ENCODE peak calls at places on chromosomes 4 and X, in five cellular contexts. One of them, this sample, is unnamed.

GRCh38 chr4:4524364-4524763 is 17.5 kb downstream of the STX18 start:
- DNase-seq in neural progenitor cell: peak; percentile 71
- DNase-seq in uterus: no peak
- DNase-seq in CD8-positive, alpha-beta memory T cell: peak; percentile 68
- DNase-seq in spleen: peak; percentile 84
- DNase-seq in this sample: no peak

GRCh38 chr4:2417765-2418651 is at the start of gene ZFYVE28:
- DNase-seq in CD8-positive, alpha-beta memory T cell: no peak
- DNase-seq in uterus: no peak
- DNase-seq in spleen: peak; percentile 86
- DNase-seq in neural progenitor cell: peak; percentile 39
- DNase-seq in this sample: no peak

GRCh38 chr4:24235609-24236008 is 345.8 kb upstream of the PPARGC1A start:
- DNase-seq in CD8-positive, alpha-beta memory T cell: no peak
- DNase-seq in spleen: no peak
- DNase-seq in neural progenitor cell: no peak
- DNase-seq in uterus: no peak
- DNase-seq in this sample: no peak

GRCh38 chrX:10360121-10360520 is 203.3 kb downstream of the CLCN4 start:
- DNase-seq in neural progenitor cell: peak; percentile 2
- DNase-seq in CD8-positive, alpha-beta memory T cell: no peak
- DNase-seq in uterus: peak; percentile 13
- DNase-seq in spleen: no peak
- DNase-seq in this sample: peak; percentile 7

GRCh38 chr4:184409911-184410692 is 64.2 kb downstream of the IRF2 start:
- DNase-seq in uterus: no peak
- DNase-seq in neural progenitor cell: no peak
- DNase-seq in CD8-positive, alpha-beta memory T cell: peak; percentile 59
- DNase-seq in spleen: peak; percentile 82
- DNase-seq in this sample: no peak

GRCh38 chr4:147096667-147097604 is 151.3 kb upstream of the TTC29 start:
- DNase-seq in uterus: no peak
- DNase-seq in neural progenitor cell: peak; percentile 60
- DNase-seq in spleen: no peak
- DNase-seq in CD8-positive, alpha-beta memory T cell: no peak
- DNase-seq in this sample: no peak

GRCh38 chr4:98260047-98260578 is 1.1 kb upstream of the RAP1GDS1 start:
- DNase-seq in spleen: no peak
- DNase-seq in uterus: peak; percentile 54
- DNase-seq in neural progenitor cell: peak; percentile 75
- DNase-seq in CD8-positive, alpha-beta memory T cell: no peak
- DNase-seq in this sample: no peak

GRCh38 chrX:150692296-150692695 is 900 bp upstream of the MTMR1 start:
- DNase-seq in CD8-positive, alpha-beta memory T cell: no peak
- DNase-seq in uterus: no peak
- DNase-seq in spleen: no peak
- DNase-seq in neural progenitor cell: no peak
- DNase-seq in this sample: peak; percentile 13

GRCh38 chrX:120450163-120450562 is 18.9 kb downstream of the LAMP2 start:
- DNase-seq in uterus: no peak
- DNase-seq in neural progenitor cell: peak; percentile 4
- DNase-seq in spleen: no peak
- DNase-seq in CD8-positive, alpha-beta memory T cell: no peak
- DNase-seq in this sample: no peak

GRCh38 chr4:95048296-95048695 is 290.5 kb downstream of the BMPR1B start:
- DNase-seq in neural progenitor cell: no peak
- DNase-seq in spleen: no peak
- DNase-seq in CD8-positive, alpha-beta memory T cell: no peak
- DNase-seq in uterus: no peak
- DNase-seq in this sample: no peak

GRCh38 chrX:139596068-139596467 is 65.5 kb downstream of the F9 start:
- DNase-seq in uterus: no peak
- DNase-seq in neural progenitor cell: peak; percentile 8
- DNase-seq in spleen: no peak
- DNase-seq in CD8-positive, alpha-beta memory T cell: no peak
- DNase-seq in this sample: no peak

GRCh38 chrX:115460565-115460888 is 100.4 kb upstream of the PLS3 start:
- DNase-seq in uterus: no peak
- DNase-seq in neural progenitor cell: no peak
- DNase-seq in CD8-positive, alpha-beta memory T cell: no peak
- DNase-seq in spleen: no peak
- DNase-seq in this sample: no peak

GRCh38 chr4:109875106-109875505 is 27.2 kb downstream of the LRIT3 start:
- DNase-seq in CD8-positive, alpha-beta memory T cell: no peak
- DNase-seq in spleen: peak; percentile 20
- DNase-seq in uterus: no peak
- DNase-seq in neural progenitor cell: no peak
- DNase-seq in this sample: no peak

GRCh38 chrX:110395877-110396276 is 37.2 kb downstream of the RTL9 start:
- DNase-seq in uterus: no peak
- DNase-seq in CD8-positive, alpha-beta memory T cell: no peak
- DNase-seq in neural progenitor cell: no peak
- DNase-seq in spleen: no peak
- DNase-seq in this sample: no peak

GRCh38 chrX:22399793-22400192 is 127.1 kb downstream of the CBLL2 start:
- DNase-seq in uterus: no peak
- DNase-seq in CD8-positive, alpha-beta memory T cell: no peak
- DNase-seq in spleen: no peak
- DNase-seq in neural progenitor cell: no peak
- DNase-seq in this sample: no peak

GRCh38 chr4:89868999-89869589 is 25.6 kb upstream of the MMRN1 start:
- DNase-seq in uterus: no peak
- DNase-seq in spleen: no peak
- DNase-seq in CD8-positive, alpha-beta memory T cell: no peak
- DNase-seq in neural progenitor cell: no peak
- DNase-seq in this sample: peak; percentile 24

GRCh38 chr4:114598191-114599121 is at the start of gene UGT8:
- DNase-seq in spleen: peak; percentile 93
- DNase-seq in neural progenitor cell: peak; percentile 87
- DNase-seq in uterus: no peak
- DNase-seq in CD8-positive, alpha-beta memory T cell: peak; percentile 46
- DNase-seq in this sample: peak; percentile 89

GRCh38 chrX:13078739-13079444 is 34.5 kb upstream of the FAM9C start:
- DNase-seq in spleen: no peak
- DNase-seq in CD8-positive, alpha-beta memory T cell: no peak
- DNase-seq in uterus: peak; percentile 58
- DNase-seq in neural progenitor cell: peak; percentile 20
- DNase-seq in this sample: peak; percentile 90

GRCh38 chrX:133674726-133675470 is 259.6 kb upstream of the GPC4 start:
- DNase-seq in neural progenitor cell: no peak
- DNase-seq in spleen: no peak
- DNase-seq in uterus: no peak
- DNase-seq in CD8-positive, alpha-beta memory T cell: no peak
- DNase-seq in this sample: no peak

GRCh38 chrX:153029875-153030274 is 26.4 kb upstream of the PNMA3 start:
- DNase-seq in uterus: no peak
- DNase-seq in CD8-positive, alpha-beta memory T cell: no peak
- DNase-seq in neural progenitor cell: no peak
- DNase-seq in spleen: peak; percentile 71
- DNase-seq in this sample: no peak

GRCh38 chr4:122632396-122633143 is 11.7 kb upstream of the IL21 start:
- DNase-seq in uterus: no peak
- DNase-seq in neural progenitor cell: no peak
- DNase-seq in spleen: no peak
- DNase-seq in CD8-positive, alpha-beta memory T cell: no peak
- DNase-seq in this sample: no peak

GRCh38 chr4:99822734-99823133 is 6.1 kb downstream of the DAPP1 start:
- DNase-seq in neural progenitor cell: no peak
- DNase-seq in uterus: no peak
- DNase-seq in CD8-positive, alpha-beta memory T cell: no peak
- DNase-seq in spleen: no peak
- DNase-seq in this sample: no peak

GRCh38 chr4:99824070-99824599 is 7.5 kb downstream of the DAPP1 start:
- DNase-seq in spleen: no peak
- DNase-seq in neural progenitor cell: no peak
- DNase-seq in CD8-positive, alpha-beta memory T cell: no peak
- DNase-seq in uterus: no peak
- DNase-seq in this sample: no peak

GRCh38 chr4:99825272-99825671 is 8.6 kb downstream of the DAPP1 start:
- DNase-seq in neural progenitor cell: no peak
- DNase-seq in spleen: no peak
- DNase-seq in CD8-positive, alpha-beta memory T cell: no peak
- DNase-seq in uterus: no peak
- DNase-seq in this sample: no peak

GRCh38 chr4:99818661-99819060 is 2.0 kb downstream of the DAPP1 start:
- DNase-seq in CD8-positive, alpha-beta memory T cell: no peak
- DNase-seq in uterus: no peak
- DNase-seq in spleen: no peak
- DNase-seq in neural progenitor cell: no peak
- DNase-seq in this sample: no peak

DNA sequence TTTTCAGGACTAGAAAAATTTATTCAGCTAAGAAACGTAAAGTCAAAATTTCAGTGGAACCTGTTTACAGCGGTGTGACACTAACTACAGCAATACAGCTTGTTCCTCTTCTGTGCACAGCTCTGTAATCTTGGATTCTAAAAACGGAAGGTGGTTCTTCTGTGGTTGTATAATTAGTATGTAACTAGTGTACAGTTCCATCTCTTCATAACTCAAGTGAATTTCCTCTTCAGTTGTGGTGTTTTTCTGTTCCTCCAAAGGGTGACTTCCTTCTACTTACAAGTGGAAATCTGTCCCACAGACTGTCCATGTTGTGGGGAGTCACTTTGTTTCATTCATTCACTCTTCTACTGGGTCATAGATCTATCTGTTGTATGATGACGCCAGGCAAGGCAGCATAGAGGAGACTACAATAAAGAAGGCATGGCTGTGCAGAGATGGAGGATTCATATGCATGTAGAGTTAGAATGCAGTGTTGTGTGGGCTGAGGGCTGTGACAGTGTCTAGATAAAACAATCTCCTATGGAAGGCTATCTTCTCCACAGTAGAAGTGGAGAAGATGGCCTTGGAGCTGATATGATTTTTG is 5.4 kb downstream of the DAPP1 start:
- DNase-seq in CD8-positive, alpha-beta memory T cell: no peak
- DNase-seq in spleen: no peak
- DNase-seq in uterus: no peak
- DNase-seq in neural progenitor cell: no peak
- DNase-seq in this sample: no peak
- H3K4me1 ChIP-seq in CD8-positive, alpha-beta memory T cell: peaks cover 28% of the 10 kb centered on the region
- H3K4me1 ChIP-seq in spleen: peaks cover 14% of the 10 kb centered on the region
- H3K4me1 ChIP-seq in uterus: no peaks in the 10 kb centered on the region
- H3K4me1 ChIP-seq in neural progenitor cell: no peaks in the 10 kb centered on the region
- H3K4me1 ChIP-seq in this sample: no peaks in the 10 kb centered on the region

GRCh38 chr4:85884251-85884650 is 409.3 kb downstream of the ARHGAP24 start:
- DNase-seq in spleen: no peak
- DNase-seq in uterus: no peak
- DNase-seq in CD8-positive, alpha-beta memory T cell: no peak
- DNase-seq in neural progenitor cell: peak; percentile 68
- DNase-seq in this sample: no peak

GRCh38 chr4:85886665-85887064 is 411.7 kb downstream of the ARHGAP24 start:
- DNase-seq in uterus: no peak
- DNase-seq in CD8-positive, alpha-beta memory T cell: no peak
- DNase-seq in spleen: no peak
- DNase-seq in neural progenitor cell: no peak
- DNase-seq in this sample: no peak

GRCh38 chr4:85879518-85879917 is 404.6 kb downstream of the ARHGAP24 start:
- DNase-seq in uterus: no peak
- DNase-seq in CD8-positive, alpha-beta memory T cell: no peak
- DNase-seq in neural progenitor cell: no peak
- DNase-seq in spleen: no peak
- DNase-seq in this sample: no peak

DNA sequence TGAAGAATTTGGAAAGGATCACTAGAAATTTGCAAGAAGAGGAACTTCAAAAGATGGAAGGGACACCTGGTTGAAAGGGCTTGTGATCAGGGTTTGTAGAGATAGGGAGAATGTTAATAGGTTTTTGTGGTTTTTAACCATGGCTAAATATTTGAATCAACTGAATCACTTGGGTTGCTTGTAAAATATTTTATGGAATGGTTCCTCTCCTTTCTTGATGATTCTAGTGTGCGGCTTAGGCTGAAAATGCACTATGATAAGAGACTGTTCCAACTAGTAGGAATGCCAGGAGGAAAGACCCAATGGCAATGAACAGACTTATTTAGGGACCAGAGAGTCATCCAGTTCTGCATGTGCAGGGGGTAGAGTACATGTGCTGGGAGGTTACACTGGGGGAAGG is 408.2 kb downstream of the ARHGAP24 start:
- DNase-seq in uterus: no peak
- DNase-seq in neural progenitor cell: no peak
- DNase-seq in CD8-positive, alpha-beta memory T cell: no peak
- DNase-seq in spleen: no peak
- DNase-seq in this sample: no peak
- H3K4me3 ChIP-seq in uterus: no peak overlapping the region
- H3K4me3 ChIP-seq in neural progenitor cell: no peak overlapping the region
- H3K4me3 ChIP-seq in CD8-positive, alpha-beta memory T cell: no peak overlapping the region
- H3K4me3 ChIP-seq in spleen: no peak overlapping the region
- H3K4me3 ChIP-seq in this sample: no peak overlapping the region

GRCh38 chr4:19382993-19383392 is 868.7 kb upstream of the SLIT2 start:
- DNase-seq in uterus: no peak
- DNase-seq in spleen: no peak
- DNase-seq in neural progenitor cell: no peak
- DNase-seq in CD8-positive, alpha-beta memory T cell: no peak
- DNase-seq in this sample: no peak
- H3K9me3 ChIP-seq in uterus: no peaks in the 10 kb centered on the region
- H3K9me3 ChIP-seq in spleen: no peaks in the 10 kb centered on the region
- H3K9me3 ChIP-seq in neural progenitor cell: no peaks in the 10 kb centered on the region
- H3K9me3 ChIP-seq in CD8-positive, alpha-beta memory T cell: no peaks in the 10 kb centered on the region
- H3K9me3 ChIP-seq in this sample: no peaks in the 10 kb centered on the region

GRCh38 chrX:2699959-2700358 is 8.9 kb downstream of the CD99 start:
- DNase-seq in spleen: peak; percentile 32
- DNase-seq in CD8-positive, alpha-beta memory T cell: no peak
- DNase-seq in neural progenitor cell: no peak
- DNase-seq in uterus: no peak
- DNase-seq in this sample: no peak

GRCh38 chrX:2703991-2704369 is 12.9 kb downstream of the CD99 start:
- DNase-seq in CD8-positive, alpha-beta memory T cell: no peak
- DNase-seq in neural progenitor cell: no peak
- DNase-seq in uterus: peak; percentile 33
- DNase-seq in spleen: no peak
- DNase-seq in this sample: no peak

GRCh38 chrX:2700405-2701320 is 9.6 kb downstream of the CD99 start:
- DNase-seq in CD8-positive, alpha-beta memory T cell: no peak
- DNase-seq in neural progenitor cell: no peak
- DNase-seq in uterus: no peak
- DNase-seq in spleen: peak; percentile 30
- DNase-seq in this sample: no peak

GRCh38 chrX:2698604-2699003 is 7.5 kb downstream of the CD99 start:
- DNase-seq in CD8-positive, alpha-beta memory T cell: no peak
- DNase-seq in uterus: no peak
- DNase-seq in neural progenitor cell: no peak
- DNase-seq in spleen: peak; percentile 29
- DNase-seq in this sample: no peak

DNA sequence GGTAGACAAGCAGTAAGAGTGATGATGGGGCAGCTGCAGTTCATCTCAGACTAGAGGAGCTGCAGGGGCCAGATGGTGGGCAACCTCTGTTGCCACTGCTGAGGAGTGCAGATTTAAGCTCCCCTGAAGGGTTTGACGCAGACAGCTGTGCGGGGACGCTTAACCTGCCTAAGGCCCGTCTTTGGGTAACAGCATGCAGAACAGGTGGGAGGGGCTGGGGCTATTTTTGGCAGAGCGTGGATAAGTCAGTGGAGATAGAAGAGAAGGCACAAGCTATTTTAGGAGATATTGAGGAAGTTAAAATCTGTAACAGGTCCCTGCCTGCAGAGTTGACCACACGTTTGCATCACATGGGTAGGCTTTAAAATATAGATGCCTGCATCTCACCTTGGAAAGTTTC is 10.5 kb downstream of the CD99 start:
- DNase-seq in spleen: peak; percentile 61
- DNase-seq in CD8-positive, alpha-beta memory T cell: no peak
- DNase-seq in neural progenitor cell: no peak
- DNase-seq in uterus: no peak
- DNase-seq in this sample: peak; percentile 87
- H3K4me1 ChIP-seq in spleen: peaks cover 38% of the 10 kb centered on the region
- H3K4me1 ChIP-seq in CD8-positive, alpha-beta memory T cell: peaks cover 90% of the 10 kb centered on the region
- H3K4me1 ChIP-seq in neural progenitor cell: no peaks in the 10 kb centered on the region
- H3K4me1 ChIP-seq in uterus: peaks cover under 1% of the 10 kb centered on the region
- H3K4me1 ChIP-seq in this sample: peaks cover 12% of the 10 kb centered on the region